ENCODE peak calls at places on chromosomes 3 and 15, in four cellular contexts. P, N, B and V are unnamed samples. For H3K9me3, the result is how much of the 10 kb centered on the place peaks cover.

GRCh38 chr3:140602781-140603180 is 75.1 kb upstream of the TRIM42 start:
- DNase-seq in P (no peak), N (no peak), B (no peak), V (peak)

GRCh38 chr3:46092704-46093085 is 65.4 kb upstream of the XCR1 start:
- DNase-seq in P (no peak), N (no peak), B (no peak), V (no peak)

GRCh38 chr3:32297366-32297765 is 58.9 kb downstream of the CMTM8 start:
- DNase-seq in P (no peak), N (no peak), B (no peak), V (peak)

GRCh38 chr3:141421639-141422319 is 53.5 kb downstream of the ZBTB38 start:
- DNase-seq in P (no peak), N (no peak), B (peak), V (no peak)

GRCh38 chr15:65791335-65792129 is 561 bp downstream of the DENND4A start:
- DNase-seq in P (peak), N (peak), B (peak), V (peak)

GRCh38 chr3:78112266-78112665 is 1072.4 kb downstream of the ROBO2 start:
- DNase-seq in P (no peak), N (no peak), B (no peak), V (no peak)

GRCh38 chr3:160564205-160564922 is 1.0 kb downstream of the KPNA4 start:
- DNase-seq in P (peak), N (peak), B (peak), V (no peak)

GRCh38 chr3:136906725-136907124 is 44.7 kb downstream of the NCK1 start:
- DNase-seq in P (no peak), N (no peak), B (no peak), V (no peak)

DNA sequence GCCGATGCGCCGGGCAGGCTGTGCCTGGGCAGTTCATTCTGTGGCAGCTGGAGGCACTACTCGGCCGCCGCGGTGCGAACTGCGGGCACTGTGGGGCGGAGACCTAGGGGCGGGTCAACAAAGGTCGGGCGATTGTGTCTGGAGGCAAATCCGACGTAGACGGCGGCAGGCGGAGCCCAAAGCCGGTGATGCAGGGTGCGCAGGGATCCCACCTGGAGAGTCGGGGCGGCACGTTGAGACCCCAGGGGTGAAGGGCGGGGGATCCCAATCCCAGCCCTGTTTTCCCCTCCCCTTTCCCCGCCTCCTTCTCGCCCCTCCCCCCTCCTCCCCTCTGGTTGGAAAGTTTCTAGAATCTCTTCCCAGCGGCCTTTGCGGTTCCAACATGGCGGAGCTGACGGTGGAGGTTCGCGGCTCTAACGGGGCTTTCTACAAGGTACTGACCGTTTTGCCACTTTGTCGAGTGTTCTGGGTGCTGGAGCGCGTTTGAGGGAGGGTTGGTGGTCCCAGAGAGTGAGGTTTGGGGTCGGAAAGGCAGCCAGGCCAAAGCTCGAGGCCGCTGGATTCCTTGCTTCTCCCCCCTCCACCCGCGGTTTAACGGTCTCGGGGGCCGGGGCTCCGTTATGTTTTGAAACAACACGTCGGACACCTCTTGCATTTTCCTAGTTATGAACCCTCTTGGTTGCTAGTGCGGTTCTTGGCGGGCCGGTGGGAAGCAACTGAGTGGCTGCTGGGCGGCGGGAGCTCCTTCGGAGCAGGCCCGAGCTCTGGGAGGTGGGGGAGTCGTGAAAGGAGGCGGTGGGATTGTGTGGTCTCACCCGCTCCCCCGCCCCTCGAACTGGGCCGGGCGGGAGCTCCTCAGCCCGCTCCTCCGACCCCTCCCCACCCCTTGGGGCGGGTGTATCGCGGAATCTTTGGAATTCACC is at the start of gene FXR1:
- DNase-seq in P (peak), N (peak), B (peak), V (peak)
- H3K9me3 ChIP-seq in P (under half), N (under half), B (under half), V (under half)

DNA sequence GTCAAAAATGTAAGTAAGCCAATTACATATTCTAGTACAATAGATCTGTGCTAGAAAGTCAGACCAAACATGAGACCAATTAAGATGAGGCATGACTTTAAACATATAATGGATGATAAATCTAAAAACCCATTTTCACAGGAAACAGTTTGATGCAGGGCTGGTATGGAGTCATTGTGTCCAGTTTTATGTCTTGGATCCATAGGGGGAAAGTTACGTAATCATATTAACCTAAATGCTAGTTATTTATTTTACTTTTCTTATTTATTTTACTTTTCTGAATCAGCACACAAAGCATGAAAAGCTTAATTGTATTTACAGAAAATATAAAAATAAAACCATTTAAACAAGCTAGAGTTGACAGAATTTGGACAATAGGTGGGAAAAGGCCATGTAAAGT is 26.3 kb upstream of the TMCC1 start:
- DNase-seq in P (no peak), N (no peak), B (no peak), V (no peak)
- H3K9me3 ChIP-seq in P (under half), N (under half), B (under half), V (under half)

DNA sequence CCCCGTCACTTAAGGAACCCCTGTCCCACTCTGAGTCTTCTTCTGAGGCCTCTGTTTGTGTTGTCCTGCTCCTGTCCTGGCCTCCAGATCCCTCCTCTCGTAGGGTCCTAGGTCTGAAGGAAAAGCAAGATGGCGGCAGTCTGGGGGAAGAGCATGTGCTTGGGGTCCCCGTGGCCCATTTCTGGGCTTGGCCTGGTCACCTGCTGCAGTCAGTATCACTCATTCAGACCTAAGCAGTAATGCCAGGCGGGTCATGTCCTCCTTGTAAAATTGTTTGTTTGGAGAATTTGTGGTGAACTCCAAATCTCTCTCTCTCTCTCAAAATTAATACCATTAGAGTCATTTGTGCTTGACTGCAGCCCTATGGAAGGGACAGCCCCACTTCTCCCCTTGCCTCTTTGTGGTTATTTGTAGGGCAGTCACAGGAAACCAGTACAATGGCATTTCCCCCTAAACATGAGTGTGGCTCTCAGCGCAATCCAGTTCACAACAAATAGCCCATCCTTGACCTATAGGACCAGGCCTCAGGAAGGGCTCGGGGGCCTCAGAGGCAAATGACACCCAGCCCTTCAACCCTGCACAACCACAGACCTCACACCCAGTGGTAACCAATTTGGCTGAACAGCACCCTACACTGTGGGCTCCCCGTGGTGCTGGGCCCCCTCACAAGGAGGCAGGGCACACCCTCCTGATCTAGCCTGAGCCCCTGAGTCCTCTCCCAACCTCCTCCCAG is 173.5 kb downstream of the OR4M2 start:
- DNase-seq in P (no peak), N (no peak), B (no peak), V (no peak)
- H3K9me3 ChIP-seq in P (under half), N (under half), B (under half), V (under half)

DNA sequence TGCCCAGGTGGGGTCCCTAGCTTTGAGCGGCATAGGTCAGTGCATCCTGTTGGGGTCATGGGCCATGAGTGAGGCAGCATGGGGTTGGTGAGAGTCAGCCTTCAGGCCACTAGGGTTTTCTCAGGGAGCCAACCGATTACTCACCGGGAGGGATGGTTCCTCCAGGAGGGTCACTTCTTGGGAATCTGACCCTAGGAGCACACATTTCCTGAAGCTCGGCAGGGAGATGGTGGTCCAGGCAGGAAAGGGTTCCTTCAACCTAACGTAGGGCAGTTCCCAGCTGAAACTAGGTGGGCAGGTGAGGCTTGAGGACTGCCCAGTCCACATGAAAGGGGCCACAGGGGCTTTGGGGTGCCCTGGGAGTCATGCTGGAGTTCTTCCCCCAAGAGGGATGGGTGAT is 218.0 kb downstream of the UBE3A start:
- DNase-seq in P (no peak), N (no peak), B (no peak), V (no peak)
- H3K9me3 ChIP-seq in P (half or more), N (under half), B (under half), V (under half)

GRCh38 chr15:69931159-69931558 is 166.6 kb downstream of the TLE3 start:
- DNase-seq in P (no peak), N (peak), B (no peak), V (no peak)

GRCh38 chr15:69934607-69935006 is 163.1 kb downstream of the TLE3 start:
- DNase-seq in P (no peak), N (no peak), B (no peak), V (no peak)

GRCh38 chr15:69929905-69930630 is 167.6 kb downstream of the TLE3 start:
- DNase-seq in P (no peak), N (no peak), B (no peak), V (no peak)

GRCh38 chr15:69926721-69927120 is 171.0 kb downstream of the TLE3 start:
- DNase-seq in P (no peak), N (no peak), B (no peak), V (no peak)

GRCh38 chr15:69930754-69931153 is 167.0 kb downstream of the TLE3 start:
- DNase-seq in P (no peak), N (no peak), B (no peak), V (no peak)
- H3K9me3 ChIP-seq in P (under half), N (under half), B (under half), V (under half)

DNA sequence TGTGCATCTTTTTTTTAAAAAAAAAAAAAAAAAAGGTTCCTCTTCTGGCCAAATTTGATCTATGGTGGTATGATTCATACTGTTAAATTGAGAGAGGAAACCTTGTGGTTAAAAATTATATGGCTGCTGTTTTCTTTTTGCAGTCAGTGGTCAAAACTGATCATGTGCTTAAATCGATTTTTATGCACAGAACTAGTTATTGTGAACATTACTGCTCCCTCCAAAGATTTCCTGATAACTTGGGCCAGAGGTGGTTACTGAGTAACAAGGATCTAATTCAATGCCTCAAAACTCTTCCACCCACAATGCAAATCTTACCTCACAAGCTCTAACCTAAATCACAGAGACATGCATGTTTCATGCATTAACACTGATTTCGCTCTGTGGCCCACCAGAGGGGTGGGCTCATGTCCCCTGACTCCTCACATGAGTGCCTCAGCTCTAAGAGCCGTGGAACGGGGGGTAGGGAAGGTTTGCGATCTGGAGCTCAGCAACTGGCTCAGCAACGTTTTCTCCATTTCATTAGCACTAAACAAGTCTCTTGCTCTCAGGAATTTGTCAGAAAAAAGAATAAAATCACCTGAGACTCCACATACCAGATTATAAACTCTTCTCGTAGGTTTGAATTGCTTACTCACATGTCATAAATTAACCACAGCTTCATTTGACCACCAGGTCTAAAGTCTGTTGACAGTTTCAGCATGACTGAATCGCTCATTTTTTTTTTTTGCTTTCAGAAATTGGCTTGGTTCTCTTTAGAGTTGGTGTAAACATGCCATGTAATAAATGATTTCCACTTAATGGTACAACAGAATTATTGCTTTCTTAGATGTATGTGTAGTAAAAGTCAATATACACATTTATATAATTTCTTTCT is 280.4 kb downstream of the CD47 start:
- DNase-seq in P (no peak), N (no peak), B (peak), V (no peak)
- H3K9me3 ChIP-seq in P (under half), N (under half), B (under half), V (under half)

GRCh38 chr15:100383302-100384107 is 41.7 kb upstream of the ADAMTS17 start:
- DNase-seq in P (no peak), N (no peak), B (peak), V (peak)

GRCh38 chr15:100385300-100385699 is 43.5 kb upstream of the ADAMTS17 start:
- DNase-seq in P (no peak), N (no peak), B (no peak), V (no peak)

GRCh38 chr15:100384108-100384410 is 42.3 kb upstream of the ADAMTS17 start:
- DNase-seq in P (no peak), N (no peak), B (no peak), V (no peak)
- H3K9me3 ChIP-seq in P (under half), N (under half), B (under half), V (under half)

DNA sequence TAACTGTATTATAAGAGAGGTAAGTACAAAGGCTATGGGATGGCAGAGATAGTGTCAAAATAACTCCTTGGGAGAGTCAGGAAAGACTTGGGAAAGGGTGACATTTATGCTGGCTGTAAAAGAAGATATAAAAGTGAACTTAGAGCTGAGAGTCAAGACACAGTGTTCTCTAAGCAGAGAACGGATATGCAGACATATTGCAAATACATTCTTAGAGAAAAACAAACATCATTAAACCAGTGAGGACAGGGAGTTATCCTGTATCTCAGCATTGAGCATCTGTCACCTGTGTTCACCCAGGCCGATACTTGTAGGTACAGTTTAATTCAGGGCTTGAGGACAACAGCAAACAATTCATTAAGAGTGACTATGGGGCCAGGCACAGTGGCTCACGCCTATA is 49.6 kb upstream of the ACP3 start:
- DNase-seq in P (no peak), N (no peak), B (no peak), V (no peak)
- H3K9me3 ChIP-seq in P (under half), N (under half), B (under half), V (under half)